ENCODE peak calls at places on chromosomes 6 and 20, in five cellular contexts. One of them, this sample, is unnamed.

GRCh38 chr20:20549267-20549612 is 163.2 kb downstream of the RALGAPA2 start:
- DNase-seq in K562: no peak
- DNase-seq in SK-N-SH: no peak
- DNase-seq in A549: no peak
- DNase-seq in HepG2: no peak
- DNase-seq in this sample: no peak

GRCh38 chr6:27757307-27757706 is 154.9 kb downstream of the OR2B2 start:
- DNase-seq in SK-N-SH: no peak
- DNase-seq in K562: peak
- DNase-seq in HepG2: no peak
- DNase-seq in A549: no peak
- DNase-seq in this sample: no peak

GRCh38 chr6:18211338-18211737 is 53.0 kb downstream of the DEK start:
- DNase-seq in SK-N-SH: no peak
- DNase-seq in HepG2: no peak
- DNase-seq in K562: no peak
- DNase-seq in A549: no peak
- DNase-seq in this sample: no peak

GRCh38 chr20:19890358-19891117 is 126.6 kb upstream of the NAA20 start:
- DNase-seq in K562: no peak
- DNase-seq in HepG2: no peak
- DNase-seq in A549: peak
- DNase-seq in SK-N-SH: no peak
- DNase-seq in this sample: no peak

GRCh38 chr20:1005452-1006027 is 3.4 kb upstream of the RSPO4 start:
- DNase-seq in HepG2: peak
- DNase-seq in K562: peak
- DNase-seq in A549: peak
- DNase-seq in SK-N-SH: peak
- DNase-seq in this sample: peak

GRCh38 chr6:64266351-64266821 is 630.8 kb downstream of the PHF3 start:
- DNase-seq in A549: no peak
- DNase-seq in K562: no peak
- DNase-seq in HepG2: no peak
- DNase-seq in SK-N-SH: no peak
- DNase-seq in this sample: no peak

GRCh38 chr6:105397987-105398386 is 4.9 kb downstream of the PREP start:
- DNase-seq in HepG2: peak
- DNase-seq in SK-N-SH: no peak
- DNase-seq in A549: no peak
- DNase-seq in K562: no peak
- DNase-seq in this sample: no peak

GRCh38 chr6:27650620-27651370 is 177.9 kb upstream of the ZNF184 start:
- DNase-seq in SK-N-SH: peak
- DNase-seq in K562: peak
- DNase-seq in HepG2: peak
- DNase-seq in A549: peak
- DNase-seq in this sample: peak

GRCh38 chr6:26336355-26337198 is 28.4 kb upstream of the BTN3A2 start:
- DNase-seq in SK-N-SH: no peak
- DNase-seq in K562: peak
- DNase-seq in A549: no peak
- DNase-seq in HepG2: no peak
- DNase-seq in this sample: peak

GRCh38 chr20:32685541-32686529 is 12.1 kb upstream of the C20orf203 start:
- DNase-seq in K562: no peak
- DNase-seq in HepG2: peak
- DNase-seq in SK-N-SH: peak
- DNase-seq in A549: no peak
- DNase-seq in this sample: peak
- TF ChIP-seq SMC3 in K562: no peak
- TF ChIP-seq SMC3 in HepG2: peak
- TF ChIP-seq SMC3 in SK-N-SH: no peak
- TF ChIP-seq SMC3 in A549: no peak
- TF ChIP-seq SMC3 in this sample: no peak

GRCh38 chr20:62359491-62360121 is 7.5 kb downstream of the LAMA5 start:
- DNase-seq in A549: peak
- DNase-seq in SK-N-SH: no peak
- DNase-seq in K562: peak
- DNase-seq in HepG2: no peak
- DNase-seq in this sample: no peak

GRCh38 chr20:62357681-62358080 is 9.4 kb downstream of the LAMA5 start:
- DNase-seq in HepG2: no peak
- DNase-seq in SK-N-SH: no peak
- DNase-seq in A549: no peak
- DNase-seq in K562: no peak
- DNase-seq in this sample: no peak

GRCh38 chr20:62358171-62358719 is 8.9 kb downstream of the LAMA5 start:
- DNase-seq in A549: peak
- DNase-seq in K562: peak
- DNase-seq in SK-N-SH: peak
- DNase-seq in HepG2: no peak
- DNase-seq in this sample: no peak

GRCh38 chr20:62356948-62357667 is 10.0 kb downstream of the LAMA5 start:
- DNase-seq in HepG2: no peak
- DNase-seq in K562: peak
- DNase-seq in SK-N-SH: peak
- DNase-seq in A549: peak
- DNase-seq in this sample: peak

GRCh38 chr20:62358728-62359490 is 8.2 kb downstream of the LAMA5 start:
- DNase-seq in SK-N-SH: no peak
- DNase-seq in HepG2: no peak
- DNase-seq in K562: peak
- DNase-seq in A549: no peak
- DNase-seq in this sample: no peak
- TF ChIP-seq SMC3 in SK-N-SH: no peak
- TF ChIP-seq SMC3 in HepG2: no peak
- TF ChIP-seq SMC3 in K562: no peak
- TF ChIP-seq SMC3 in A549: no peak
- TF ChIP-seq SMC3 in this sample: no peak

DNA sequence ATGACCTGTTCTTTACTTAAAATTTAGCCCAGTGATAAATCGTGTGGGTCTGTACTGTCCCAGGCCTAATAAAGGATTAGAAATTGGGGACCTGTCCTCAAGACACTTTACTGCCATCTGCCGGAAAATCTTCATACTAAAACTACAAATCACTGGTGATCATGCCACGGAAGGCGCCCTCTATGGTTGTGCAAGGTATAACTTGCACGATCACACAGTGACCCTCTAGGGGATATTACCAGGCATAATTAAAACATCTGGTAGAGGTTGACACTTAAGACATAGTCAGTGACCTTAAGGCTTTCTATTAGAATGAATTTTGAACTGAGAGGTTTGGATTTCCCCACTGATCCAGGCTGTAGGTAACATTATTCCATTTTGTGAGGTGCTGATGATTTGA is 172.6 kb downstream of the BMP2 start:
- DNase-seq in A549: peak
- DNase-seq in SK-N-SH: peak
- DNase-seq in K562: no peak
- DNase-seq in HepG2: peak
- DNase-seq in this sample: no peak
- TF ChIP-seq SMC3 in A549: no peak
- TF ChIP-seq SMC3 in SK-N-SH: no peak
- TF ChIP-seq SMC3 in K562: no peak
- TF ChIP-seq SMC3 in HepG2: peak
- TF ChIP-seq SMC3 in this sample: no peak

GRCh38 chr6:80214436-80215022 is 108.1 kb downstream of the BCKDHB start:
- DNase-seq in HepG2: peak
- DNase-seq in K562: peak
- DNase-seq in A549: peak
- DNase-seq in SK-N-SH: peak
- DNase-seq in this sample: peak
- TF ChIP-seq SMC3 in HepG2: peak
- TF ChIP-seq SMC3 in K562: peak
- TF ChIP-seq SMC3 in A549: peak
- TF ChIP-seq SMC3 in SK-N-SH: peak
- TF ChIP-seq SMC3 in this sample: peak

GRCh38 chr6:158611039-158611438 is 33.5 kb downstream of the DYNLT1 start:
- DNase-seq in HepG2: no peak
- DNase-seq in K562: no peak
- DNase-seq in A549: no peak
- DNase-seq in SK-N-SH: no peak
- DNase-seq in this sample: no peak
- TF ChIP-seq SMC3 in HepG2: no peak
- TF ChIP-seq SMC3 in K562: no peak
- TF ChIP-seq SMC3 in A549: no peak
- TF ChIP-seq SMC3 in SK-N-SH: no peak
- TF ChIP-seq SMC3 in this sample: no peak

GRCh38 chr6:38720295-38720694 is 5.2 kb downstream of the DNAH8 start:
- DNase-seq in HepG2: peak
- DNase-seq in A549: peak
- DNase-seq in SK-N-SH: no peak
- DNase-seq in K562: no peak
- DNase-seq in this sample: peak
- TF ChIP-seq SMC3 in HepG2: peak
- TF ChIP-seq SMC3 in A549: no peak
- TF ChIP-seq SMC3 in SK-N-SH: no peak
- TF ChIP-seq SMC3 in K562: peak
- TF ChIP-seq SMC3 in this sample: no peak